ENCODE peak calls at places on chromosomes 4 and X, in five cellular contexts. S, T, L, Y and C are unnamed samples.

GRCh38 chrX:103831342-103831802 is 685 bp downstream of the RAB9B start:
- ATAC-seq in S (no peak), T (no peak), L (no peak), Y (no peak), C (peak; percentile 5)

GRCh38 chrX:108020631-108021030 is 24.2 kb upstream of the VSIG1 start:
- ATAC-seq in S (no peak), T (no peak), L (no peak), Y (peak; percentile 69), C (no peak)

GRCh38 chr4:180456928-180457327 is 1786.3 kb upstream of the TENM3 start:
- ATAC-seq in S (no peak), T (no peak), L (no peak), Y (no peak), C (no peak)

GRCh38 chr4:186946682-186947294 is 223.1 kb upstream of the FAT1 start:
- ATAC-seq in S (no peak), T (no peak), L (no peak), Y (no peak), C (no peak)

GRCh38 chr4:116705466-116705865 is 379.9 kb downstream of the TRAM1L1 start:
- ATAC-seq in S (no peak), T (no peak), L (no peak), Y (no peak), C (peak; percentile 24)

GRCh38 chrX:154542723-154543424 is 3.8 kb downstream of the G6PD start:
- ATAC-seq in S (peak; percentile 8), T (peak; percentile 17), L (peak; percentile 5), Y (peak; percentile 6), C (no peak)

GRCh38 chr4:143294310-143294709 is 42.4 kb upstream of the GAB1 start:
- ATAC-seq in S (no peak), T (no peak), L (no peak), Y (peak; percentile 52), C (peak; percentile 92)

GRCh38 chr4:5143940-5144339 is 92.7 kb downstream of the STK32B start:
- ATAC-seq in S (no peak), T (peak; percentile 35), L (no peak), Y (no peak), C (peak; percentile 83)

GRCh38 chr4:128381748-128382559 is 94.3 kb upstream of the PGRMC2 start:
- ATAC-seq in S (no peak), T (no peak), L (no peak), Y (no peak), C (no peak)

GRCh38 chr4:101114936-101115372 is 232.4 kb downstream of the PPP3CA start:
- ATAC-seq in S (no peak), T (no peak), L (no peak), Y (peak; percentile 69), C (no peak)

GRCh38 chr4:7343950-7344349 is 90.8 kb downstream of the PSAPL1 start:
- ATAC-seq in S (no peak), T (no peak), L (no peak), Y (no peak), C (no peak)

GRCh38 chrX:41332408-41332987 is 1.5 kb upstream of the DDX3X start:
- ATAC-seq in S (no peak), T (peak; percentile 9), L (peak; percentile 4), Y (peak; percentile 0), C (peak; percentile 0)

GRCh38 chr4:41052287-41052686 is 162.1 kb downstream of the APBB2 start:
- ATAC-seq in S (no peak), T (no peak), L (no peak), Y (no peak), C (no peak)

GRCh38 chrX:155330992-155331391 is 3.4 kb downstream of the CLIC2 start:
- ATAC-seq in S (no peak), T (no peak), L (no peak), Y (no peak), C (no peak)

GRCh38 chr4:184345573-184345922 is 127.9 kb upstream of the ENPP6 start:
- ATAC-seq in S (no peak), T (no peak), L (no peak), Y (peak; percentile 10), C (no peak)

GRCh38 chr4:99300934-99301333 is 10.1 kb upstream of the ADH1A start:
- ATAC-seq in S (no peak), T (no peak), L (no peak), Y (peak; percentile 85), C (peak; percentile 93)

GRCh38 chr4:174523003-174523693 is 860 bp upstream of the HPGD start:
- ATAC-seq in S (peak; percentile 11), T (no peak), L (no peak), Y (peak; percentile 4), C (peak; percentile 27)

GRCh38 chr4:122806981-122807679 is 19.5 kb upstream of the FGF2 start:
- ATAC-seq in S (no peak), T (no peak), L (no peak), Y (no peak), C (no peak)

GRCh38 chr4:26320159-26320452 is 708 bp upstream of the RBPJ start:
- ATAC-seq in S (peak; percentile 9), T (peak; percentile 55), L (peak; percentile 10), Y (no peak), C (no peak)

GRCh38 chr4:104486702-104487101 is 8.0 kb downstream of the CXXC4 start:
- ATAC-seq in S (no peak), T (no peak), L (no peak), Y (no peak), C (no peak)

GRCh38 chr4:162461952-162462351 is 298.2 kb upstream of the FSTL5 start:
- ATAC-seq in S (no peak), T (no peak), L (no peak), Y (no peak), C (no peak)

GRCh38 chr4:26590639-26591038 is 6.8 kb downstream of the TBC1D19 start:
- ATAC-seq in S (no peak), T (no peak), L (no peak), Y (no peak), C (no peak)

GRCh38 chrX:9682456-9682855 is 83.2 kb downstream of the GPR143 start:
- ATAC-seq in S (no peak), T (no peak), L (no peak), Y (no peak), C (peak; percentile 53)

GRCh38 chr4:1079711-1080265 is 33.6 kb downstream of the RNF212 start:
- ATAC-seq in S (no peak), T (no peak), L (no peak), Y (no peak), C (no peak)